ENCODE peak calls at places on chromosome 9, in six cellular contexts. U is upper lobe of right lung; E is BJ; A is stimulated activated CD8-positive, alpha-beta memory T cell treated with anti-CD3 and anti-CD28 coated beads, Interleukin-7, amount 100 ng/mL, for 24 hours; D is HTR-8/SVneo; T is T-helper 1 cell. H is an unnamed sample.
A peak's percentile ranks its signal among the peaks of the same experiment; 100 is the strongest.

GRCh38 chr9:72574156-72574810 is 52.9 kb downstream of the TMC1 start:
- DNase-seq in U (no peak), E (no peak), A (no peak), D (no peak), T (no peak), H (no peak)

GRCh38 chr9:91071185-91071990 is 269.8 kb downstream of the SYK start:
- DNase-seq in U (no peak), E (peak; percentile 48), A (peak; percentile 34), D (peak; percentile 45), T (no peak), H (peak; percentile 42)

GRCh38 chr9:75713373-75713772 is 177.1 kb upstream of the PCSK5 start:
- DNase-seq in U (no peak), E (no peak), A (no peak), D (no peak), T (no peak), H (no peak)

GRCh38 chr9:129810116-129810515 is 7.1 kb downstream of the TOR1B start:
- DNase-seq in U (no peak), E (no peak), A (no peak), D (no peak), T (no peak), H (no peak)

GRCh38 chr9:92808726-92809451 is 44.3 kb upstream of the BICD2 start:
- DNase-seq in U (peak; percentile 85), E (no peak), A (no peak), D (peak; percentile 31), T (peak; percentile 31), H (peak; percentile 90)

GRCh38 chr9:117074782-117075510 is 339.9 kb downstream of the ASTN2 start:
- DNase-seq in U (no peak), E (no peak), A (no peak), D (no peak), T (no peak), H (no peak)

GRCh38 chr9:33718987-33719386 is 76.4 kb upstream of the PRSS3 start:
- DNase-seq in U (peak; percentile 66), E (no peak), A (no peak), D (no peak), T (no peak), H (no peak)

GRCh38 chr9:69579749-69580581 is 92.2 kb downstream of the APBA1 start:
- DNase-seq in U (no peak), E (no peak), A (no peak), D (no peak), T (no peak), H (no peak)

GRCh38 chr9:105053209-105053652 is 125.3 kb upstream of the ABCA1 start:
- DNase-seq in U (no peak), E (no peak), A (no peak), D (no peak), T (no peak), H (peak; percentile 61)

GRCh38 chr9:76658510-76659231 is 105.6 kb upstream of the PCA3 start:
- DNase-seq in U (no peak), E (no peak), A (no peak), D (peak; percentile 59), T (no peak), H (peak; percentile 83)